ENCODE peak calls at places on chromosome 22, in four cellular contexts. F is effector memory CD4-positive, alpha-beta T cell; D is HCT116; V is uterus. Q is an unnamed sample.

GRCh38 chr22:17357688-17358087 is 11.6 kb upstream of the CECR2 start:
- DNase-seq in F (no peak), D (no peak), V (no peak), Q (no peak)

GRCh38 chr22:24516301-24516737 is 21.2 kb downstream of the UPB1 start:
- DNase-seq in D (no peak), F (no peak), V (no peak), Q (no peak)

GRCh38 chr22:46425011-46425410 is 89.5 kb downstream of the TRMU start:
- DNase-seq in D (no peak), V (no peak), F (no peak), Q (no peak)

GRCh38 chr22:37312549-37313183 is 30.4 kb downstream of the CYTH4 start:
- DNase-seq in D (no peak), V (no peak), F (no peak), Q (no peak)

GRCh38 chr22:36220457-36220921 is 18.8 kb downstream of the APOL2 start:
- DNase-seq in F (no peak), D (no peak), V (peak; percentile 63), Q (no peak)

GRCh38 chr22:17446704-17447103 is 77.4 kb downstream of the CECR2 start:
- DNase-seq in D (no peak), F (no peak), V (no peak), Q (no peak)

GRCh38 chr22:50206599-50206998 is 5.8 kb downstream of the SELENOO start:
- DNase-seq in V (no peak), F (no peak), D (no peak), Q (no peak)

GRCh38 chr22:18950141-18950540 is 14.0 kb upstream of the PRODH start:
- DNase-seq in F (no peak), D (no peak), V (no peak), Q (no peak)

GRCh38 chr22:23547818-23548500 is 32.1 kb downstream of the IGLL1 start:
- DNase-seq in F (no peak), V (no peak), D (no peak), Q (no peak)

GRCh38 chr22:25081409-25081824 is 118.2 kb upstream of the CRYBB3 start:
- DNase-seq in V (no peak), D (peak; percentile 15), F (no peak), Q (no peak)

GRCh38 chr22:19747574-19747973 is 13.0 kb upstream of the TBX1 start:
- DNase-seq in V (no peak), D (no peak), F (no peak), Q (no peak)

GRCh38 chr22:44625981-44626687 is 75.9 kb upstream of the PRR5 start:
- DNase-seq in F (peak; percentile 67), D (peak; percentile 38), V (peak; percentile 69), Q (peak; percentile 78)

GRCh38 chr22:45680932-45681700 is 9.5 kb downstream of the ATXN10 start:
- DNase-seq in V (no peak), F (no peak), D (no peak), Q (no peak)

GRCh38 chr22:22394589-22394988 is 114.0 kb downstream of the ZNF280B start:
- DNase-seq in D (no peak), F (no peak), V (no peak), Q (no peak)

GRCh38 chr22:44366372-44367310 is 53.9 kb upstream of the SHISAL1 start:
- DNase-seq in D (no peak), F (no peak), V (peak; percentile 9), Q (no peak)

GRCh38 chr22:43554259-43554636 is 142.4 kb downstream of the MPPED1 start:
- DNase-seq in F (no peak), V (no peak), D (no peak), Q (no peak)

GRCh38 chr22:29813563-29813962 is 24.5 kb downstream of the ASCC2 start:
- DNase-seq in F (no peak), D (peak; percentile 7), V (no peak), Q (no peak)

GRCh38 chr22:38777087-38777671 is 16.8 kb downstream of the DNAL4 start:
- DNase-seq in F (no peak), V (no peak), D (no peak), Q (no peak)

GRCh38 chr22:38964306-38964705 is 6.9 kb downstream of the APOBEC3A start:
- DNase-seq in V (no peak), D (no peak), F (no peak), Q (no peak)

GRCh38 chr22:39478461-39478860 is 21.6 kb downstream of the MGAT3 start:
- DNase-seq in V (no peak), F (no peak), D (no peak), Q (no peak)

GRCh38 chr22:25880524-25880923 is 138.5 kb downstream of the MYO18B start:
- DNase-seq in F (no peak), V (no peak), D (no peak), Q (no peak)

GRCh38 chr22:29121124-29121523 is 48.3 kb downstream of the KREMEN1 start:
- DNase-seq in D (no peak), F (no peak), V (no peak), Q (no peak)

GRCh38 chr22:46582281-46582811 is 37.8 kb upstream of the GRAMD4 start:
- DNase-seq in F (no peak), V (no peak), D (no peak), Q (no peak)

GRCh38 chr22:37431811-37432707 is 4.8 kb upstream of the ELFN2 start:
- DNase-seq in D (peak; percentile 89), V (no peak), F (no peak), Q (no peak)

GRCh38 chr22:27684856-27685255 is 116.7 kb downstream of the MN1 start:
- DNase-seq in V (no peak), D (no peak), F (no peak), Q (no peak)

GRCh38 chr22:45358127-45358526 is 48.4 kb downstream of the FAM118A start:
- DNase-seq in F (no peak), V (no peak), D (no peak), Q (no peak)

GRCh38 chr22:30312053-30312452 is 14.7 kb downstream of the TBC1D10A start:
- DNase-seq in V (no peak), D (peak; percentile 51), F (no peak), Q (no peak)

GRCh38 chr22:50711446-50712340 is 26.3 kb upstream of the ACR start:
- DNase-seq in V (no peak), F (no peak), D (no peak), Q (no peak)

GRCh38 chr22:37904572-37905533 is 1.2 kb upstream of the MICALL1 start:
- DNase-seq in F (no peak), V (peak; percentile 93), D (peak; percentile 87), Q (no peak)

GRCh38 chr22:37481347-37481907 is 4.8 kb downstream of the MFNG start:
- DNase-seq in V (no peak), F (no peak), D (no peak), Q (no peak)

GRCh38 chr22:38233427-38233826 is 31.6 kb downstream of the MAFF start:
- DNase-seq in F (no peak), V (no peak), D (no peak), Q (no peak)

GRCh38 chr22:25736378-25737011 is 5.5 kb upstream of the MYO18B start:
- DNase-seq in V (no peak), F (no peak), D (no peak), Q (no peak)

GRCh38 chr22:39594411-39594810 is 23.9 kb downstream of the CACNA1I start:
- DNase-seq in V (no peak), F (no peak), D (no peak), Q (no peak)

GRCh38 chr22:20777420-20778177 is 3.7 kb downstream of the SERPIND1 start:
- DNase-seq in F (no peak), D (peak; percentile 70), V (peak; percentile 45), Q (no peak)

GRCh38 chr22:46029036-46029435 is 52.1 kb upstream of the WNT7B start:
- DNase-seq in V (peak; percentile 11), F (no peak), D (no peak), Q (no peak)

GRCh38 chr22:24429411-24430365 is 2.3 kb downstream of the ADORA2A start:
- DNase-seq in F (peak; percentile 20), V (no peak), D (no peak), Q (no peak)

GRCh38 chr22:24523873-24524272 is 28.7 kb downstream of the UPB1 start:
- DNase-seq in V (no peak), D (no peak), F (no peak), Q (no peak)

DNA sequence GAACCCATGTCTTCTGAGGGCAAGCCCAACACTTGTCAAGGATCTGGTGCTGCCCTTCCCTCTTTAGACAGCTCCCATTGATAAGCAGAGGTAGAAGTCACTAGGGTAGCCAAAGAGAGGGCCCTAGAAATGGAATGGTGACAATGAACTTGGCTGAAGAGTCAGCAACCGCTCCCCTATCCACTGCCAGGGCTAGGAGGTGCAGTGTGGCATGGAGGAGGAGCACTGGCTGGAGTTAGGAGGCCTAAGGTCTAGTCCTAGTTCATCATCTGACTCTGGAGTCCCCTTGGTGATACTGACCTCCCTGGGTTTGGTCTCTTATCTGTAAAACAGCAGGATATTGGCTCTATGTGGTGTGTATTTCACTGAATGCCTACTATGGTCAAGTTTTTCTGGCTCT is 10.3 kb downstream of the TIMP3 start:
- DNase-seq in F (no peak), D (no peak), V (no peak), Q (no peak)
- H3K9me3 ChIP-seq in F (no peaks in the 10 kb centered on the region), D (no peaks in the 10 kb centered on the region), V (no peaks in the 10 kb centered on the region), Q (no peaks in the 10 kb centered on the region)

GRCh38 chr22:34736081-34736480 is 329.9 kb upstream of the ISX start:
- DNase-seq in V (no peak), F (no peak), D (no peak), Q (no peak)
- H3K9me3 ChIP-seq in V (no peaks in the 10 kb centered on the region), F (no peaks in the 10 kb centered on the region), D (peaks cover 10% of the 10 kb centered on the region), Q (no peaks in the 10 kb centered on the region)

GRCh38 chr22:47609653-47610052 is 847.2 kb downstream of the TBC1D22A start:
- DNase-seq in F (no peak), D (no peak), V (no peak), Q (no peak)
- H3K9me3 ChIP-seq in F (no peaks in the 10 kb centered on the region), D (no peaks in the 10 kb centered on the region), V (no peaks in the 10 kb centered on the region), Q (no peaks in the 10 kb centered on the region)

DNA sequence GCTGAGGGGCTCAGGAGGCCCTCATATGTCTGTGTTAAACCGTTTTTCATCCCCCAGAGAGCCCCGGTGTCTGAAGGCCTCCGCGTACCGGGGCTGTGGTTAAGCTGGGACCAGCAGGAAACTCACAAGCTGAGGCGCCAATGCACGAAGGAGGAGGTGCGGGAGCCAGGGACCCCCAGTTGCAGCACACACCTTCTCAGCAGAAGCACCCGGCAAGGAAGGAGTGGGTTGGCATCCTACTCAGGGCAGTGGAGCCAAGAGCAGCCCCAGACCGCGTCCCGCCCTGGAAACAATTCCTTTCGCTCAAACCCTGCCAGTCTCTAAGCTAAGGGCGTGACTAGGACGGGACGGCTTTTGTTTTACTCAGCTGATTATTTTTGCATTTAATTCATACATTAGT is 726.9 kb downstream of the BRD1 start:
- DNase-seq in V (no peak), F (no peak), D (no peak), Q (no peak)
- H3K9me3 ChIP-seq in V (no peaks in the 10 kb centered on the region), F (no peaks in the 10 kb centered on the region), D (no peaks in the 10 kb centered on the region), Q (no peaks in the 10 kb centered on the region)

Q was measured in T-helper 17 cell.